ENCODE peak calls at places on chromosomes 11 and 22, in nine cellular contexts. R, O, K, T, B, S, M, D and W are unnamed samples.

GRCh38 chr22:30650508-30651116 is 15.0 kb downstream of the SLC35E4 start:
- DNase-seq in K (no peak), M (no peak), D (no peak), S (no peak), R (no peak), T (no peak), O (no peak), B (no peak), W (no peak)

GRCh38 chr22:28557184-28557583 is 122.5 kb downstream of the TTC28 start:
- DNase-seq in B (no peak), D (no peak), M (no peak), K (no peak), S (no peak), R (no peak), T (no peak), O (no peak), W (no peak)

GRCh38 chr22:30879398-30879797 is 89.2 kb downstream of the MORC2 start:
- DNase-seq in S (no peak), T (no peak), R (no peak), O (no peak), B (no peak), M (no peak), K (no peak), D (no peak), W (no peak)

GRCh38 chr22:29816980-29817379 is 21.1 kb downstream of the ASCC2 start:
- DNase-seq in R (no peak), O (no peak), S (no peak), M (no peak), B (no peak), D (no peak), T (no peak), K (no peak), W (no peak)

GRCh38 chr22:17243524-17243923 is 24.3 kb upstream of the ADA2 start:
- DNase-seq in B (no peak), K (peak; percentile 54), T (peak; percentile 52), S (no peak), D (no peak), O (no peak), R (no peak), M (no peak), W (no peak)

GRCh38 chr11:121500275-121500674 is 47.5 kb upstream of the SORL1-AS1 start:
- DNase-seq in M (no peak), S (no peak), B (no peak), T (no peak), O (no peak), K (no peak), R (no peak), D (no peak), W (no peak)

GRCh38 chr11:1075341-1075911 is 752 bp downstream of the MUC2 start:
- DNase-seq in R (no peak), B (no peak), S (no peak), O (no peak), K (no peak), M (peak; percentile 69), T (no peak), D (peak; percentile 50), W (no peak)

GRCh38 chr11:13297917-13298356 is 20.3 kb downstream of the BMAL1 start:
- DNase-seq in B (no peak), M (no peak), D (no peak), T (no peak), S (no peak), O (peak; percentile 71), R (no peak), K (peak; percentile 33), W (no peak)

GRCh38 chr22:38218661-38219331 is 17.0 kb downstream of the MAFF start:
- DNase-seq in T (peak; percentile 93), M (peak; percentile 89), R (no peak), S (peak; percentile 59), D (peak; percentile 85), K (peak; percentile 97), B (peak; percentile 85), O (peak; percentile 85), W (peak; percentile 96)

GRCh38 chr22:18997925-18998315 is 61.8 kb upstream of the PRODH start:
- DNase-seq in O (no peak), M (no peak), S (no peak), R (no peak), D (no peak), B (no peak), K (no peak), T (no peak), W (no peak)

GRCh38 chr11:72352859-72353551 is 81.3 kb downstream of the CLPB start:
- DNase-seq in B (peak; percentile 49), R (no peak), D (no peak), K (peak; percentile 49), S (no peak), T (peak; percentile 75), O (no peak), M (no peak), W (peak; percentile 66)

GRCh38 chr11:114290503-114291239 is 5.5 kb upstream of the NNMT start:
- DNase-seq in B (no peak), K (peak; percentile 68), D (no peak), T (no peak), S (no peak), O (no peak), M (no peak), R (no peak), W (peak; percentile 43)

GRCh38 chr11:134139873-134140331 is 71.0 kb downstream of the JAM3 start:
- DNase-seq in K (peak; percentile 91), D (no peak), B (no peak), S (peak; percentile 8), T (peak; percentile 74), O (no peak), M (no peak), R (peak; percentile 22), W (peak; percentile 92)

GRCh38 chr11:109789911-109790310 is 303.3 kb upstream of the ZC3H12C start:
- DNase-seq in O (no peak), B (no peak), K (no peak), T (no peak), M (no peak), S (no peak), R (no peak), D (no peak), W (peak; percentile 8)

GRCh38 chr22:30245985-30246901 is at the start of gene LIF:
- DNase-seq in D (no peak), K (peak; percentile 89), T (peak; percentile 73), R (peak; percentile 33), M (no peak), B (peak; percentile 55), S (no peak), O (no peak), W (peak; percentile 74)

GRCh38 chr11:59173080-59173963 is 1.4 kb downstream of the DTX4 start:
- DNase-seq in M (peak; percentile 78), K (peak; percentile 15), T (peak; percentile 73), R (no peak), B (peak; percentile 74), O (no peak), S (no peak), D (peak; percentile 55), W (peak; percentile 48)

GRCh38 chr11:41309716-41310115 is 149.7 kb downstream of the LRRC4C start:
- DNase-seq in O (no peak), K (no peak), R (no peak), S (no peak), M (no peak), T (no peak), D (no peak), B (no peak), W (no peak)

GRCh38 chr11:121652982-121653381 is 200.2 kb upstream of the SORL1-AS1 start:
- DNase-seq in S (no peak), T (peak; percentile 46), O (no peak), D (no peak), B (no peak), M (no peak), K (peak; percentile 29), R (no peak), W (peak; percentile 39)

GRCh38 chr11:134932761-134933160 is 520.7 kb upstream of the B3GAT1 start:
- DNase-seq in B (no peak), T (no peak), O (no peak), M (no peak), D (no peak), R (no peak), S (no peak), K (no peak), W (no peak)

GRCh38 chr22:46057762-46058420 is 80.9 kb upstream of the WNT7B start:
- DNase-seq in S (no peak), T (no peak), K (peak; percentile 81), R (no peak), B (no peak), O (peak; percentile 63), D (peak; percentile 76), M (peak; percentile 30), W (peak; percentile 51)

GRCh38 chr22:24325105-24325757 is 54.6 kb downstream of the SPECC1L start:
- DNase-seq in M (no peak), B (no peak), S (peak; percentile 16), O (no peak), T (peak; percentile 68), D (no peak), R (no peak), K (peak; percentile 92), W (peak; percentile 92)

GRCh38 chr22:33882991-33883390 is 37.3 kb downstream of the LARGE1 start:
- DNase-seq in O (no peak), D (no peak), S (no peak), T (no peak), R (no peak), K (no peak), M (no peak), B (no peak), W (no peak)

GRCh38 chr11:129728571-129728970 is 87.1 kb upstream of the TMEM45B start:
- DNase-seq in O (no peak), M (no peak), B (no peak), S (no peak), D (no peak), K (no peak), T (no peak), R (no peak), W (no peak)

GRCh38 chr11:96235725-96236124 is 107.3 kb downstream of the MAML2 start:
- DNase-seq in S (no peak), B (no peak), T (peak; percentile 44), K (no peak), D (no peak), O (no peak), M (no peak), R (no peak), W (no peak)

GRCh38 chr11:90468923-90469322 is 246.1 kb upstream of the CHORDC1 start:
- DNase-seq in S (no peak), R (no peak), K (peak; percentile 29), T (peak; percentile 5), O (no peak), D (no peak), B (no peak), M (no peak), W (peak; percentile 1)

GRCh38 chr11:111532365-111532709 is 8.2 kb upstream of the LAYN start:
- DNase-seq in T (no peak), K (no peak), D (no peak), R (no peak), S (no peak), M (no peak), B (no peak), O (no peak), W (no peak)

GRCh38 chr11:118304227-118304808 is at the start of gene CD3E:
- DNase-seq in S (no peak), B (no peak), D (no peak), R (peak; percentile 46), K (no peak), T (no peak), O (no peak), M (no peak), W (no peak)

GRCh38 chr11:12287009-12287373 is 90.4 kb upstream of the PARVA start:
- DNase-seq in S (peak; percentile 87), T (peak; percentile 75), B (no peak), D (peak; percentile 76), K (peak; percentile 96), R (no peak), M (no peak), O (peak; percentile 32), W (peak; percentile 96)

GRCh38 chr11:112421854-112422253 is 161.2 kb upstream of the PLET1 start:
- DNase-seq in B (no peak), M (no peak), R (no peak), S (no peak), O (no peak), T (no peak), D (no peak), K (no peak), W (no peak)

GRCh38 chr22:42283288-42284229 is 13.1 kb upstream of the TCF20 start:
- DNase-seq in R (no peak), K (no peak), D (peak; percentile 55), B (no peak), S (no peak), O (no peak), M (peak; percentile 63), T (peak; percentile 76), W (no peak)

GRCh38 chr11:95149659-95150294 is 60.1 kb downstream of the ENDOD1 start:
- DNase-seq in D (peak; percentile 54), O (no peak), T (peak; percentile 58), M (peak; percentile 71), S (no peak), B (no peak), R (no peak), K (no peak), W (peak; percentile 63)